ENCODE peak calls at places on chromosomes 11 and 22, in four cellular contexts. F is Peyer's patch, Z is endothelial cell, N is lower lobe of right lung. G is an unnamed sample.

GRCh38 chr11:80083561-80083960 is 642.7 kb upstream of the TENM4 start:
- DNase-seq in Z (no peak), N (no peak), F (no peak), G (no peak)

GRCh38 chr11:43998308-43998707 is 49.5 kb upstream of the ACCSL start:
- DNase-seq in F (no peak), N (no peak), Z (no peak), G (no peak)

GRCh38 chr11:114058026-114058706 is 1.3 kb upstream of the ZBTB16 start:
- DNase-seq in Z (no peak), F (no peak), N (peak), G (no peak)

GRCh38 chr11:91156041-91156440 is 933.2 kb upstream of the CHORDC1 start:
- DNase-seq in N (no peak), F (no peak), Z (no peak), G (no peak)

GRCh38 chr11:15616130-15617105 is 501.7 kb downstream of the INSC start:
- DNase-seq in F (no peak), Z (no peak), N (no peak), G (no peak)

GRCh38 chr22:30891781-30892180 is 76.8 kb downstream of the MORC2 start:
- DNase-seq in F (no peak), N (no peak), Z (no peak), G (no peak)

GRCh38 chr11:47593492-47593933 is 698 bp downstream of the C1QTNF4 start:
- DNase-seq in Z (no peak), F (no peak), N (no peak), G (no peak)

GRCh38 chr11:64078905-64079304 is 43.2 kb downstream of the FLRT1 start:
- DNase-seq in N (no peak), F (no peak), Z (no peak), G (no peak)

GRCh38 chr11:120546312-120547205 is 35.0 kb downstream of the GRIK4 start:
- DNase-seq in N (no peak), Z (no peak), F (no peak), G (no peak)

GRCh38 chr11:92131289-92131890 is 93.2 kb upstream of the FAT3 start:
- DNase-seq in N (no peak), F (no peak), Z (no peak), G (no peak)

GRCh38 chr11:57133616-57134015 is 48.1 kb upstream of the LRRC55 start:
- DNase-seq in F (no peak), Z (no peak), N (no peak), G (no peak)

GRCh38 chr11:11993814-11994213 is 14.6 kb downstream of the DKK3 start:
- DNase-seq in N (no peak), Z (no peak), F (no peak), G (no peak)

GRCh38 chr11:93986716-93987115 is 34.4 kb upstream of the HEPHL1 start:
- DNase-seq in Z (no peak), N (peak), F (no peak), G (no peak)

GRCh38 chr22:48477031-48477721 is 1350.5 kb downstream of the BRD1 start:
- DNase-seq in Z (no peak), F (no peak), N (peak), G (no peak)

GRCh38 chr22:36528336-36528735 is 630 bp downstream of the EIF3D start:
- DNase-seq in F (no peak), N (no peak), Z (no peak), G (no peak)

GRCh38 chr22:39960791-39961746 is 872 bp downstream of the TMA7B start:
- DNase-seq in N (no peak), Z (no peak), F (no peak), G (peak)

GRCh38 chr22:50035976-50036375 is 22.1 kb downstream of the TTLL8 start:
- DNase-seq in F (no peak), Z (no peak), N (no peak), G (no peak)

GRCh38 chr22:26666035-26666338 is 8.6 kb downstream of the MIAT start:
- DNase-seq in F (no peak), Z (no peak), N (no peak), G (no peak)

GRCh38 chr11:19168090-19168489 is 33.7 kb downstream of the CSRP3 start:
- DNase-seq in F (no peak), Z (no peak), N (no peak), G (no peak)

GRCh38 chr11:70210051-70210501 is 7.0 kb downstream of the FADD start:
- DNase-seq in N (no peak), F (no peak), Z (no peak), G (no peak)

GRCh38 chr22:24938741-24939341 is 7.7 kb downstream of the LHFPL7 start:
- DNase-seq in F (no peak), N (no peak), Z (peak), G (no peak)

GRCh38 chr22:35883028-35883620 is 145.5 kb downstream of the RBFOX2 start:
- DNase-seq in N (no peak), Z (peak), F (no peak), G (no peak)

GRCh38 chr22:27690596-27690995 is 111.0 kb downstream of the MN1 start:
- DNase-seq in Z (no peak), N (no peak), F (no peak), G (no peak)

GRCh38 chr22:34950480-34950879 is 115.5 kb upstream of the ISX start:
- DNase-seq in N (no peak), F (no peak), Z (no peak), G (no peak)

GRCh38 chr11:69915151-69915500 is 95.9 kb upstream of the FGF3 start:
- DNase-seq in N (no peak), Z (no peak), F (no peak), G (no peak)

GRCh38 chr22:38718414-38718813 is 12.7 kb downstream of the GTPBP1 start:
- DNase-seq in Z (peak), N (peak), F (peak), G (no peak)

GRCh38 chr22:29609139-29609538 is 5.7 kb downstream of the NF2 start:
- DNase-seq in F (no peak), Z (peak), N (no peak), G (no peak)
- TF ChIP-seq CTCF in F (no peak), Z (peak), N (no peak), G (no peak)

GRCh38 chr11:75450826-75451783 is 18.1 kb upstream of the KLHL35 start:
- DNase-seq in F (no peak), N (no peak), Z (peak), G (no peak)
- TF ChIP-seq CTCF in F (peak), N (peak), Z (peak), G (peak)

GRCh38 chr22:29207231-29207550 is 1.5 kb downstream of the EMID1 start:
- DNase-seq in N (no peak), F (no peak), Z (no peak), G (no peak)

GRCh38 chr22:29204617-29205183 is 996 bp upstream of the EMID1 start:
- DNase-seq in N (no peak), F (no peak), Z (no peak), G (peak)

GRCh38 chr22:29206372-29207230 is 905 bp downstream of the EMID1 start:
- DNase-seq in Z (no peak), F (no peak), N (no peak), G (peak)

GRCh38 chr22:29205260-29205597 is 467 bp upstream of the EMID1 start:
- DNase-seq in F (no peak), N (no peak), Z (no peak), G (no peak)

DNA sequence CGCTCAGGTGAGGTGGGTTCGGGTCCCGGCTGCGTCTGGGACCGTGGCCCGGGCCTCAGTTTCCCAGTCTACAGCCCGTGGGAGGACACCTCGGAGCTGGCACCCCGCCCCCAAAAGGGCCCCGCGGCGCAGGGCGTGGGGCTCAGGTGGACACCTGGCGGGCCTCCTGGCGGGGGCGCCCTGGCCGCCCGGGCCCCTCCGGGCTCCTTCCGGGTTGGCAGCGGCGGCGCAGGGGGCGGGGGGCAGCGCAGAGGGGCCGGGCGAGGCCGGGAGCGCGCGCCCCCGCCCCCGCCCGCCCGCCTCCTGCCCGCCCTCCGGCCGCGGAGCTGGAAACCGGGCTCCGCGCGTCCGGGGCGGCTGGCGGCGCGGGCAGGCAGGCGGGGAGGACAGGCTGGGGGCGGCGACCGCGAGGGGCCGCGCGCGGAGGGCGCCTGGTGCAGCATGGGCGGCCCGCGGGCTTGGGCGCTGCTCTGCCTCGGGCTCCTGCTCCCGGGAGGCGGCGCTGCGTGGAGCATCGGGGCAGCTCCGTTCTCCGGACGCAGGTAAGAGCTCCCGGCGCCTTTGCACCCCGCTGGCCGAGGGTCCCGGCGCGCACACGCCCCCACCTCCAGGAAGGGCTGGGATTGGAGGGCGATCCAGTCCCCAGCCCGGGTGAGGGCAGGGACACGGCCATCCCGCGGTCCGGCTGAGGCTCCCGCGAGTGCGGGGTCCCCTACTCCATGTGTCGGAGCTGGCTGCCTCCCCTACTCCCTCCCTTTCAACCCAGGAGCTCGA is at the start of gene EMID1:
- DNase-seq in Z (peak), N (peak), F (no peak), G (peak)
- TF ChIP-seq CTCF in Z (no peak), N (peak), F (peak), G (no peak)

DNA sequence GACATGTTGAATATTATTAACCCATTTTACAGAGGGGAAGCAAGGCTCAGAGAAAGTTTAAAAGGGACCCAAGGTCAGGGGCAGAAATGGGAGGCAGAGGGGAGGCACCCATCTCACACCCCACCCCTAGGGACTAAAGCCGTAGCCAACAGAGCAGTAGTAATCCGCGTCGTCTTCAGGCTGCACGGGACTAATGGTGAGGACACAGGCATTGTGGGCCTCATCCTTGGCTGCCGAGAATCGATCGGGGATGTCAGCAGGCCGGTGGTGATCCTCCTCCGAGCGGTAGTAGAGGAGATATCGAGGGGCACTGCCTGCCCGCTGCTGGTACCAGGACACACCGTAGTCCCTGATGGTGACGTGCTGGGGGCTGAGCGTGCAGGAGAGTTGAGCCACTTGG is 1.5 kb downstream of the VPREB3 start:
- DNase-seq in N (no peak), Z (no peak), F (no peak), G (no peak)
- TF ChIP-seq CTCF in N (no peak), Z (no peak), F (no peak), G (no peak)

GRCh38 chr11:21933095-21933494 is 259.8 kb upstream of the ANO5 start:
- DNase-seq in N (no peak), Z (no peak), F (no peak), G (no peak)
- TF ChIP-seq CTCF in N (peak), Z (peak), F (peak), G (peak)